ENCODE peak calls at places on chromosome 14, in eight cellular contexts. A, O, R, L, F, G, N and W are unnamed samples. For H3K9me3, the result is how much of the 10 kb centered on the place peaks cover.

GRCh38 chr14:76720382-76720813 is 40.9 kb upstream of the VASH1 start:
- DNase-seq in A (peak), R (peak), G (peak), N (no peak), F (peak), O (no peak), L (peak), W (peak)

GRCh38 chr14:74506408-74506807 is 12.8 kb downstream of the ISCA2 start:
- DNase-seq in N (no peak), O (no peak), F (peak), A (no peak), L (no peak), G (no peak), R (no peak), W (no peak)

GRCh38 chr14:19799880-19800279 is 3.7 kb upstream of the OR4N2 start:
- DNase-seq in F (no peak), R (no peak), G (no peak), L (peak), A (no peak), N (no peak), O (no peak), W (no peak)

GRCh38 chr14:26466862-26467261 is 131.0 kb downstream of the NOVA1 start:
- DNase-seq in O (no peak), F (no peak), N (no peak), R (no peak), A (no peak), L (no peak), G (no peak), W (no peak)

GRCh38 chr14:53964249-53964648 is 7.6 kb upstream of the BMP4 start:
- DNase-seq in G (no peak), N (no peak), L (no peak), F (no peak), R (no peak), A (no peak), O (no peak), W (peak)

GRCh38 chr14:76955575-76956252 is 72.8 kb downstream of the IRF2BPL start:
- DNase-seq in A (peak), R (no peak), N (no peak), L (peak), O (peak), G (peak), F (peak), W (peak)

GRCh38 chr14:50624447-50624846 is 43.7 kb downstream of the SAV1 start:
- DNase-seq in N (no peak), F (no peak), L (no peak), O (no peak), G (no peak), R (no peak), A (no peak), W (no peak)

GRCh38 chr14:74029136-74029535 is 10.0 kb downstream of the BBOF1 start:
- DNase-seq in O (no peak), L (no peak), F (no peak), R (no peak), G (no peak), A (no peak), N (no peak), W (no peak)

GRCh38 chr14:77059276-77059934 is 30.9 kb upstream of the IRF2BPL start:
- DNase-seq in L (peak), G (peak), F (no peak), R (peak), A (no peak), O (no peak), N (no peak), W (no peak)

GRCh38 chr14:72736791-72737559 is 156.9 kb downstream of the DPF3 start:
- DNase-seq in F (no peak), R (no peak), N (no peak), A (no peak), L (no peak), O (no peak), G (peak), W (no peak)

GRCh38 chr14:68621400-68622365 is 171.2 kb downstream of the ZFP36L1 start:
- DNase-seq in R (no peak), N (peak), O (no peak), L (peak), G (peak), A (peak), F (no peak), W (peak)

GRCh38 chr14:77320238-77320935 is at the start of gene POMT2:
- DNase-seq in F (peak), L (peak), R (peak), N (peak), O (peak), G (peak), A (peak), W (peak)

GRCh38 chr14:69716483-69717187 is 50.3 kb upstream of the SRSF5 start:
- DNase-seq in A (no peak), L (no peak), R (no peak), G (peak), O (peak), N (no peak), F (peak), W (no peak)

GRCh38 chr14:100825691-100826331 is at the start of gene MEG3:
- DNase-seq in F (peak), N (no peak), O (no peak), A (peak), R (peak), G (peak), L (peak), W (peak)

GRCh38 chr14:69473271-69473670 is 11.3 kb upstream of the PLEKHD1 start:
- DNase-seq in A (no peak), L (no peak), N (no peak), O (no peak), G (no peak), R (no peak), F (no peak), W (no peak)

GRCh38 chr14:54589843-54590242 is 22.9 kb downstream of the SAMD4A start:
- DNase-seq in F (no peak), O (no peak), A (no peak), N (no peak), G (peak), R (no peak), L (no peak), W (no peak)

GRCh38 chr14:42307239-42307825 is 700.7 kb downstream of the LRFN5 start:
- DNase-seq in O (no peak), L (no peak), F (no peak), A (no peak), G (peak), R (no peak), N (no peak), W (no peak)

GRCh38 chr14:22276913-22277816 is 311.9 kb downstream of the DAD1 start:
- DNase-seq in N (no peak), F (no peak), R (no peak), A (no peak), O (no peak), L (no peak), G (peak), W (no peak)

GRCh38 chr14:27411021-27411420 is 813.2 kb upstream of the NOVA1 start:
- DNase-seq in G (no peak), N (no peak), O (no peak), F (no peak), A (no peak), R (no peak), L (no peak), W (no peak)

GRCh38 chr14:80636071-80636470 is 305.5 kb downstream of the CEP128 start:
- DNase-seq in N (no peak), G (peak), A (no peak), R (no peak), O (no peak), F (no peak), L (no peak), W (no peak)

GRCh38 chr14:75851574-75851866 is 130.3 kb downstream of the TGFB3 start:
- DNase-seq in N (no peak), F (no peak), R (peak), L (no peak), G (no peak), O (no peak), A (no peak), W (no peak)

GRCh38 chr14:26655128-26655527 is 57.3 kb upstream of the NOVA1 start:
- DNase-seq in O (no peak), N (no peak), G (no peak), F (no peak), L (no peak), R (no peak), A (no peak), W (no peak)

GRCh38 chr14:101022916-101023435 is 119.5 kb upstream of the RTL1 start:
- DNase-seq in N (peak), A (no peak), G (no peak), O (no peak), F (no peak), L (no peak), R (peak), W (no peak)

GRCh38 chr14:49896956-49897355 is 4.1 kb downstream of the ARF6 start:
- DNase-seq in R (no peak), A (no peak), L (no peak), G (no peak), O (no peak), N (no peak), F (no peak), W (no peak)

GRCh38 chr14:89425931-89426330 is 8.9 kb upstream of the FOXN3 start:
- DNase-seq in O (peak), R (no peak), N (no peak), A (no peak), F (peak), L (no peak), G (peak), W (peak)

GRCh38 chr14:64218344-64219240 is 75.6 kb downstream of the ESR2 start:
- DNase-seq in O (no peak), N (no peak), F (no peak), G (no peak), L (no peak), R (peak), A (peak), W (no peak)

GRCh38 chr14:36952702-36953101 is 219.7 kb downstream of the SLC25A21 start:
- DNase-seq in G (no peak), A (no peak), R (no peak), L (no peak), O (no peak), N (no peak), F (no peak), W (no peak)

GRCh38 chr14:20711275-20712069 is 22.9 kb downstream of the ANG start:
- DNase-seq in F (no peak), L (no peak), N (no peak), O (no peak), G (no peak), R (no peak), A (no peak), W (no peak)

GRCh38 chr14:64880382-64881121 is 845 bp upstream of the SPTB start:
- DNase-seq in A (peak), F (peak), O (peak), R (peak), G (no peak), L (peak), N (peak), W (peak)

GRCh38 chr14:63470877-63471565 is 72.2 kb downstream of the PPP2R5E start:
- DNase-seq in L (no peak), O (no peak), N (no peak), F (no peak), G (peak), A (no peak), R (no peak), W (no peak)

GRCh38 chr14:72745991-72746980 is 147.6 kb downstream of the DPF3 start:
- DNase-seq in L (peak), N (no peak), A (no peak), R (no peak), O (no peak), G (peak), F (no peak), W (peak)

GRCh38 chr14:62118871-62119270 is 356.7 kb downstream of the SNAPC1 start:
- DNase-seq in L (no peak), F (no peak), A (no peak), N (no peak), G (no peak), O (no peak), R (no peak), W (no peak)

GRCh38 chr14:69475194-69475818 is 9.2 kb upstream of the PLEKHD1 start:
- DNase-seq in N (no peak), G (peak), R (no peak), O (no peak), A (no peak), L (no peak), F (no peak), W (peak)

GRCh38 chr14:74579447-74580274 is 32.4 kb downstream of the LTBP2 start:
- DNase-seq in O (no peak), F (no peak), L (peak), R (no peak), A (peak), N (no peak), G (peak), W (no peak)

GRCh38 chr14:69079188-69079742 is 73.7 kb downstream of the DCAF5 start:
- DNase-seq in G (peak), N (no peak), L (no peak), F (no peak), R (peak), O (no peak), A (no peak), W (no peak)

DNA sequence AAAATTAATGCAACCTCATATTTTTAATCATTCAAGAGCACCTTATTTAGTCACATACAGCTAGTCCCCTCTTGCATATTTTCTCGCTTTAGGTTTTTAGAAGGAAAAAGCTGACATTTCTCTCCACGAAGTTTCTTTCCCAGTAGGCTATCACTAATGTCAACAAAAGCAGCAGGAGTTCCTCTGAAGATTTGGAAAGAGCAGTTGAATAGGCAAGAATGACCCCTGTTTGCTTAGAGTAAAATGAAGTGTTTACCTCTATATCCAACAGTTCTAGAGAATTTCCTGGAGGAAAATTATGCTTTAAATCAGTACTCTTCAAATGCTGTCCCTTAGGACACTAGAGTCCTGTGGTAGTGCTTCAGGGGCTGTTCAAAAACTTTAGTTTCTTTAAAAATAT is 188.1 kb upstream of the PRKD1 start:
- DNase-seq in N (no peak), R (no peak), G (no peak), A (no peak), O (no peak), F (no peak), L (no peak), W (no peak)
- H3K9me3 ChIP-seq in N (under half), R (under half), G (under half), A (under half), O (under half), F (under half), L (under half), W (under half)

GRCh38 chr14:104940526-104941150 is 16.0 kb downstream of the PLD4 start:
- DNase-seq in F (no peak), L (no peak), G (no peak), O (peak), N (peak), A (no peak), R (no peak), W (no peak)
- TF ChIP-seq CTCF in F (no peak), L (no peak), G (no peak), O (no peak), N (no peak), A (no peak), R (peak), W (no peak)

GRCh38 chr14:105711841-105712460 is 185.6 kb downstream of the TMEM121 start:
- DNase-seq in A (no peak), F (no peak), N (no peak), L (no peak), G (no peak), O (no peak), R (no peak), W (no peak)

GRCh38 chr14:105711058-105711620 is 184.8 kb downstream of the TMEM121 start:
- DNase-seq in F (no peak), R (no peak), L (no peak), N (no peak), G (no peak), A (no peak), O (no peak), W (no peak)

GRCh38 chr14:105710119-105711057 is 184.0 kb downstream of the TMEM121 start:
- DNase-seq in F (no peak), A (no peak), G (no peak), O (no peak), L (peak), N (no peak), R (no peak), W (no peak)

DNA sequence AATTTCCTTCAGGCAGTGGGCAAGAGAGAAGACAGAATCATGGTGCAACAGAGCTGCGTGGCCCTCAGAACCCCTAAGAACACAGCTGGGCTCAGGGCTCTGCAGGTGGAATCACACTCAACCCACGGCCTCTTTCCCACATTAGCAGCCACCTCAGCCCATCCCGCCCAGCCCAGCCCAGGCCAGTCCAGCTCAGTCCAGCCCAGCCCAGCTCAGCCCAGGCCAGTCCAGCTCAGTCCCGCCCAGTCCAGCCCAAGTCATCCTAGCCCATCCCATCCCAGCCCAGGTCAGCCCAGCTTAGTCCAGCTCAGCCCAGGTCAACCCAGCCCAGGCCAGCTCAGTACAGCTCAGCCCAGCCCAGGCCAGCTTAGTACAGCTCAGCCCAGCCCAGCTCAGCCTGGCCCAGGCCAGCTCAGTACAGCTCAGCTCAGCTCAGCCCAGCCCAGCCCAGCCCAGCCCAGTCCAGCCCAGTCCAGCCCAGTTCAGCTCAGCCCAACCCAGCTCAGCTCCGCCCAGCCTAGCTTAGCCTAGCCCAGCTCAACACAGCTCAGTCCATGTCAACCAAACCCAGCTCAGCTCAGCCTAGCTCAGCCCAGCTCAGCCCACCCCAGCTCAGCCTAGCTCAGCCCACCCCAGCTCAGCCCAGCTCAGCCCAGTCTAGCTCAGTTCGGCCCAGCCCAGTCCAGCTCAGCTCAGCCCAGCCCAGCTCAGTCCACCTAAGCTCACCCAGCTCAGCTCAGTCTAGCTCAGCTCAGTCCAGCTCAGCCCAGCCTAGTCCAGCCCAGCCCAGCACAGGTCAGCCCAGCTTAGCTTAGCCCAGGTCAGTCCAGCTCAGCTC is 183.1 kb downstream of the TMEM121 start:
- DNase-seq in G (no peak), R (no peak), L (peak), F (no peak), N (no peak), O (no peak), A (no peak), W (no peak)
- H3K9me3 ChIP-seq in G (under half), R (under half), L (under half), F (under half), N (under half), O (under half), A (under half), W (under half)

DNA sequence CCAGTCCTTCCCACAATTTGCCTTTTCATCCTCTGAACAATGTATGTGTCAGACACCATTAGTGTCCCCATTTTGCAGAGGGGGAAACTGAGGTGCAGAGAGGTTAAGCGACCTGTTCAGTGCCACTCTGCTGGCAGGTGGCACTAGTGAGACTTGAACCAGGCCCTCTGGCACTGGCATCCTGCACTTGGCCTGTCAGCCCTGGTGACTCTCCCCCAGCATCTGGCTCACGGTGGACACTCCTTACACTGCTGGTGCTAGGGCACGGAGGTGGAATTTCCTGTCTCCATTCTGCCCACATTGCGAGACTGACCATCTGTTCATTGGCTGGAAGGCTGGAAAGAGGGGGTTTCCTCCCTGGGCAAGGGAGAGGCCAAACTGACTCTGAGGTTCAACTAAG is 48.7 kb downstream of the CCNK start:
- DNase-seq in R (no peak), F (no peak), A (no peak), O (no peak), G (no peak), N (no peak), L (no peak), W (no peak)
- TF ChIP-seq CTCF in R (peak), F (no peak), A (no peak), O (no peak), G (no peak), N (no peak), L (no peak), W (no peak)

DNA sequence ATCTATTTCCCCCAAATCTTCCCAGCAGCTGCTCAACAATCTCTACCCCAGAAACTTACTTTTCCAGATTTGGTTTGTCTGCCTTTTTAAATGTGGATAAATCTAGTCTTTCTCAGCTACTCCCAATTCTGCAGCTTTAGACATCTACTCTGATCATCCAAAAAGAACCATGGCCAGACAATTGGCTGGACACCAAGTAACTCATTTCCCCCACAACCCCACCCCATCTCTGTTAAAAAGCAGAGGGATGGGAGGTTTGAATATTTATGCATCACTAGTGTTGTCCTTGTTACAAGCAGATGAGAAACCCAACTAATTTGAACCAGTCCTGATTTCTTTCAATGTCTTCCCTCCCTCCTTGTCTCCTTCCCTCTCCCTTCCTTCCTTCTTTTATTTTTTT is 392.0 kb downstream of the GALC start:
- DNase-seq in L (no peak), F (no peak), R (no peak), G (no peak), O (no peak), N (no peak), A (no peak), W (no peak)
- H3K9me3 ChIP-seq in L (under half), F (under half), R (under half), G (under half), O (under half), N (under half), A (under half), W (under half)

GRCh38 chr14:96261772-96262485 is 5.9 kb downstream of the BDKRB1 start:
- DNase-seq in F (no peak), N (no peak), R (peak), G (no peak), L (no peak), A (no peak), O (no peak), W (no peak)
- TF ChIP-seq CTCF in F (no peak), N (no peak), R (peak), G (no peak), L (no peak), A (no peak), O (no peak), W (no peak)

GRCh38 chr14:31420013-31420318 is 384 bp downstream of the HEATR5A start:
- DNase-seq in L (peak), G (no peak), R (peak), N (peak), F (peak), A (peak), O (peak), W (peak)
- H3K9me3 ChIP-seq in L (under half), G (under half), R (under half), N (under half), F (under half), A (under half), O (under half), W (under half)

GRCh38 chr14:103103461-103104388 is 9.2 kb downstream of the EXOC3L4 start:
- DNase-seq in N (no peak), G (peak), F (no peak), A (peak), O (no peak), R (peak), L (peak), W (no peak)
- TF ChIP-seq CTCF in N (no peak), G (peak), F (no peak), A (peak), O (no peak), R (no peak), L (no peak), W (no peak)

GRCh38 chr14:91805659-91806058 is 61.7 kb downstream of the TC2N start:
- DNase-seq in A (no peak), G (no peak), F (no peak), L (no peak), O (no peak), N (no peak), R (no peak), W (no peak)
- H3K9me3 ChIP-seq in A (under half), G (under half), F (under half), L (under half), O (under half), N (under half), R (under half), W (under half)